ENCODE peak calls at places on chromosomes 12 and 14, in four cellular contexts. One of them, this sample, is unnamed.

GRCh38 chr12:80262372-80263170 is 163.2 kb downstream of the OTOGL start:
- DNase-seq in EL: peak
- DNase-seq in CD8-positive, alpha-beta memory T cell: no peak
- DNase-seq in T-helper 9 cell: no peak
- DNase-seq in this sample: no peak

GRCh38 chr12:18304609-18305008 is 43.3 kb downstream of the PIK3C2G start:
- DNase-seq in EL: no peak
- DNase-seq in CD8-positive, alpha-beta memory T cell: no peak
- DNase-seq in T-helper 9 cell: no peak
- DNase-seq in this sample: no peak

GRCh38 chr12:82479511-82479910 is 121.2 kb downstream of the METTL25 start:
- DNase-seq in EL: peak
- DNase-seq in CD8-positive, alpha-beta memory T cell: no peak
- DNase-seq in T-helper 9 cell: no peak
- DNase-seq in this sample: no peak

GRCh38 chr14:53841109-53842099 is 115.2 kb downstream of the BMP4 start:
- DNase-seq in EL: no peak
- DNase-seq in CD8-positive, alpha-beta memory T cell: no peak
- DNase-seq in T-helper 9 cell: no peak
- DNase-seq in this sample: no peak

GRCh38 chr12:21527451-21528180 is 1.5 kb downstream of the SPX start:
- DNase-seq in EL: peak
- DNase-seq in CD8-positive, alpha-beta memory T cell: peak
- DNase-seq in T-helper 9 cell: peak
- DNase-seq in this sample: peak

GRCh38 chr12:113697646-113698504 is 226.2 kb upstream of the LHX5 start:
- DNase-seq in EL: no peak
- DNase-seq in CD8-positive, alpha-beta memory T cell: no peak
- DNase-seq in T-helper 9 cell: no peak
- DNase-seq in this sample: no peak

GRCh38 chr12:30573145-30573544 is 122.5 kb downstream of the IPO8 start:
- DNase-seq in EL: no peak
- DNase-seq in CD8-positive, alpha-beta memory T cell: no peak
- DNase-seq in T-helper 9 cell: no peak
- DNase-seq in this sample: no peak

GRCh38 chr12:68349921-68350606 is 17.9 kb upstream of the MDM1 start:
- DNase-seq in EL: no peak
- DNase-seq in CD8-positive, alpha-beta memory T cell: no peak
- DNase-seq in T-helper 9 cell: no peak
- DNase-seq in this sample: no peak

GRCh38 chr12:8904665-8905064 is 9.6 kb upstream of the PHC1 start:
- DNase-seq in EL: no peak
- DNase-seq in CD8-positive, alpha-beta memory T cell: no peak
- DNase-seq in T-helper 9 cell: no peak
- DNase-seq in this sample: no peak

GRCh38 chr12:2535583-2536187 is 259.1 kb upstream of the FKBP4 start:
- DNase-seq in EL: peak
- DNase-seq in CD8-positive, alpha-beta memory T cell: no peak
- DNase-seq in T-helper 9 cell: no peak
- DNase-seq in this sample: no peak

GRCh38 chr12:64733857-64734256 is 25.3 kb downstream of the GNS start:
- DNase-seq in EL: peak
- DNase-seq in CD8-positive, alpha-beta memory T cell: no peak
- DNase-seq in T-helper 9 cell: no peak
- DNase-seq in this sample: no peak

GRCh38 chr14:96584199-96584906 is 82.2 kb downstream of the PAPOLA start:
- DNase-seq in EL: peak
- DNase-seq in CD8-positive, alpha-beta memory T cell: no peak
- DNase-seq in T-helper 9 cell: no peak
- DNase-seq in this sample: no peak

GRCh38 chr12:90013409-90013808 is 304.8 kb upstream of the ATP2B1 start:
- DNase-seq in EL: no peak
- DNase-seq in CD8-positive, alpha-beta memory T cell: no peak
- DNase-seq in T-helper 9 cell: no peak
- DNase-seq in this sample: no peak

GRCh38 chr12:84637926-84638325 is 274.7 kb downstream of the SLC6A15 start:
- DNase-seq in EL: peak
- DNase-seq in CD8-positive, alpha-beta memory T cell: no peak
- DNase-seq in T-helper 9 cell: no peak
- DNase-seq in this sample: no peak

GRCh38 chr12:84502907-84503787 is 409.5 kb downstream of the SLC6A15 start:
- DNase-seq in EL: peak
- DNase-seq in CD8-positive, alpha-beta memory T cell: no peak
- DNase-seq in T-helper 9 cell: no peak
- DNase-seq in this sample: no peak

GRCh38 chr12:110174373-110174996 is 50.3 kb downstream of the IFT81 start:
- DNase-seq in EL: no peak
- DNase-seq in CD8-positive, alpha-beta memory T cell: no peak
- DNase-seq in T-helper 9 cell: no peak
- DNase-seq in this sample: no peak

GRCh38 chr12:2532647-2533435 is 261.9 kb upstream of the FKBP4 start:
- DNase-seq in EL: no peak
- DNase-seq in CD8-positive, alpha-beta memory T cell: no peak
- DNase-seq in T-helper 9 cell: no peak
- DNase-seq in this sample: no peak

GRCh38 chr12:49341777-49342065 is 4.7 kb upstream of the C1QL4 start:
- DNase-seq in EL: no peak
- DNase-seq in CD8-positive, alpha-beta memory T cell: no peak
- DNase-seq in T-helper 9 cell: no peak
- DNase-seq in this sample: no peak

GRCh38 chr12:54126696-54127537 is 61.9 kb downstream of the SMUG1 start:
- DNase-seq in EL: peak
- DNase-seq in CD8-positive, alpha-beta memory T cell: no peak
- DNase-seq in T-helper 9 cell: no peak
- DNase-seq in this sample: no peak

GRCh38 chr12:19574606-19575005 is 135.3 kb downstream of the AEBP2 start:
- DNase-seq in EL: peak
- DNase-seq in CD8-positive, alpha-beta memory T cell: no peak
- DNase-seq in T-helper 9 cell: no peak
- DNase-seq in this sample: no peak

GRCh38 chr12:128178971-128179370 is 88.0 kb upstream of the TMEM132C start:
- DNase-seq in EL: no peak
- DNase-seq in CD8-positive, alpha-beta memory T cell: no peak
- DNase-seq in T-helper 9 cell: no peak
- DNase-seq in this sample: no peak

GRCh38 chr12:10607885-10608458 is 5.4 kb downstream of the MAGOHB start:
- DNase-seq in EL: peak
- DNase-seq in CD8-positive, alpha-beta memory T cell: no peak
- DNase-seq in T-helper 9 cell: no peak
- DNase-seq in this sample: no peak

GRCh38 chr14:61145903-61146411 is 135.2 kb downstream of the TMEM30B start:
- DNase-seq in EL: peak
- DNase-seq in CD8-positive, alpha-beta memory T cell: no peak
- DNase-seq in T-helper 9 cell: no peak
- DNase-seq in this sample: no peak

GRCh38 chr12:127273621-127274020 is 993.3 kb upstream of the TMEM132C start:
- DNase-seq in EL: peak
- DNase-seq in CD8-positive, alpha-beta memory T cell: no peak
- DNase-seq in T-helper 9 cell: no peak
- DNase-seq in this sample: no peak

GRCh38 chr12:53975019-53975815 is 463 bp upstream of the HOTAIR start:
- DNase-seq in EL: no peak
- DNase-seq in CD8-positive, alpha-beta memory T cell: no peak
- DNase-seq in T-helper 9 cell: no peak
- DNase-seq in this sample: no peak